ENCODE peak calls at places on chromosomes 7 and 10, in eight cellular contexts. One of them, this sample, is unnamed.

GRCh38 chr10:5598085-5598690 is 68.2 kb downstream of the ASB13 start:
- DNase-seq in ascending aorta: no peak
- DNase-seq in fibroblast of villous mesenchyme: no peak
- DNase-seq in cardiac muscle cell: no peak
- DNase-seq in lower lobe of right lung: no peak
- DNase-seq in ovary: no peak
- DNase-seq in mucosa of descending colon: no peak
- DNase-seq in adrenal gland: no peak
- DNase-seq in this sample: no peak

GRCh38 chr7:81256991-81257390 is 338.1 kb upstream of the SEMA3C start:
- DNase-seq in adrenal gland: no peak
- DNase-seq in ovary: no peak
- DNase-seq in cardiac muscle cell: peak; percentile 59
- DNase-seq in mucosa of descending colon: no peak
- DNase-seq in ascending aorta: no peak
- DNase-seq in fibroblast of villous mesenchyme: peak; percentile 56
- DNase-seq in lower lobe of right lung: no peak
- DNase-seq in this sample: peak; percentile 49

GRCh38 chr10:89651916-89652573 is 7.0 kb upstream of the PANK1 start:
- DNase-seq in ascending aorta: no peak
- DNase-seq in lower lobe of right lung: no peak
- DNase-seq in cardiac muscle cell: no peak
- DNase-seq in adrenal gland: no peak
- DNase-seq in mucosa of descending colon: no peak
- DNase-seq in ovary: no peak
- DNase-seq in fibroblast of villous mesenchyme: no peak
- DNase-seq in this sample: no peak

GRCh38 chr10:86536294-86536861 is 14.8 kb upstream of the WAPL start:
- DNase-seq in ascending aorta: no peak
- DNase-seq in ovary: no peak
- DNase-seq in cardiac muscle cell: no peak
- DNase-seq in adrenal gland: no peak
- DNase-seq in fibroblast of villous mesenchyme: no peak
- DNase-seq in mucosa of descending colon: no peak
- DNase-seq in lower lobe of right lung: no peak
- DNase-seq in this sample: no peak

GRCh38 chr10:71134732-71135211 is 77.6 kb upstream of the UNC5B start:
- DNase-seq in mucosa of descending colon: no peak
- DNase-seq in ascending aorta: no peak
- DNase-seq in adrenal gland: no peak
- DNase-seq in lower lobe of right lung: no peak
- DNase-seq in fibroblast of villous mesenchyme: no peak
- DNase-seq in cardiac muscle cell: no peak
- DNase-seq in ovary: no peak
- DNase-seq in this sample: no peak

GRCh38 chr7:132368246-132368900 is 207.9 kb downstream of the PLXNA4 start:
- DNase-seq in cardiac muscle cell: no peak
- DNase-seq in mucosa of descending colon: peak; percentile 62
- DNase-seq in ascending aorta: no peak
- DNase-seq in ovary: no peak
- DNase-seq in adrenal gland: no peak
- DNase-seq in fibroblast of villous mesenchyme: no peak
- DNase-seq in lower lobe of right lung: no peak
- DNase-seq in this sample: no peak

GRCh38 chr7:148856035-148856881 is 27.8 kb downstream of the EZH2 start:
- DNase-seq in fibroblast of villous mesenchyme: peak; percentile 37
- DNase-seq in lower lobe of right lung: no peak
- DNase-seq in mucosa of descending colon: peak; percentile 67
- DNase-seq in adrenal gland: peak; percentile 28
- DNase-seq in ovary: peak; percentile 29
- DNase-seq in ascending aorta: no peak
- DNase-seq in cardiac muscle cell: peak; percentile 45
- DNase-seq in this sample: peak; percentile 66

GRCh38 chr10:28939352-28940157 is 262.2 kb downstream of the BAMBI start:
- DNase-seq in ovary: peak; percentile 85
- DNase-seq in mucosa of descending colon: peak; percentile 12
- DNase-seq in adrenal gland: no peak
- DNase-seq in ascending aorta: peak; percentile 90
- DNase-seq in fibroblast of villous mesenchyme: peak; percentile 91
- DNase-seq in lower lobe of right lung: peak; percentile 66
- DNase-seq in cardiac muscle cell: peak; percentile 98
- DNase-seq in this sample: peak; percentile 96

DNA sequence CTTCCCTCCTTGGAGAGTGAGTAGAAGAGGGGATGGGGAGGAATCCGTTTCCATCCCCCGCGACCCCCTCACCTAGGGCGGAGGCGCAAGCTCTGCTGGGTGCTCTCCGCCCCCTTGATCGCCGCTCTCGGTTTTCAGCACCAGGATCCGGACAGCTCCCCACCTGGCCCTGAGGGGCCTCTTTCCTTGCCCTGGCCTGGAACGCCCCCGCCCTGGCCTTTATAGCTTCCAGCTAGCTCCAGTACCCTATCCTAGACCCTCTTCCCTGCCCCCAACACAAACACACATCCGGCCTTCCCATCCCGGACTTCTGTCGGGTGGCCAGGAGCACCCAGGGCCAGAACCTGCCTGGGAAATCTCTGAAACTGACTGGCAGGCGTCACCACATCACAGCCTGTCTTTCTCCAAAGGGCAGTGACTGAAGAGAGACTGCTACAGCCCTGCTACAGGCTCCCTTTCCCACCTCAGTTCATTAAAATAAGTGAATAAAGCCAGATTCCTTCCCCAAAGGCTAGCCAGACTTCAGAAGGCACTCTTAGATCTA is 72.3 kb upstream of the LEP start:
- DNase-seq in ascending aorta: peak; percentile 7
- DNase-seq in fibroblast of villous mesenchyme: peak; percentile 17
- DNase-seq in mucosa of descending colon: peak; percentile 27
- DNase-seq in ovary: no peak
- DNase-seq in adrenal gland: peak; percentile 46
- DNase-seq in cardiac muscle cell: peak; percentile 30
- DNase-seq in lower lobe of right lung: no peak
- DNase-seq in this sample: peak; percentile 12
- H3K4me3 ChIP-seq in ascending aorta: no peak overlapping the region
- H3K4me3 ChIP-seq in fibroblast of villous mesenchyme: no peak overlapping the region
- H3K4me3 ChIP-seq in mucosa of descending colon: no peak overlapping the region
- H3K4me3 ChIP-seq in ovary: no peak overlapping the region
- H3K4me3 ChIP-seq in adrenal gland: no peak overlapping the region
- H3K4me3 ChIP-seq in cardiac muscle cell: no peak overlapping the region
- H3K4me3 ChIP-seq in lower lobe of right lung: no peak overlapping the region
- H3K4me3 ChIP-seq in this sample: no peak overlapping the region

GRCh38 chr10:114819313-114819712 is 2.3 kb upstream of the FHIP2A start:
- DNase-seq in adrenal gland: no peak
- DNase-seq in ascending aorta: no peak
- DNase-seq in ovary: no peak
- DNase-seq in mucosa of descending colon: no peak
- DNase-seq in cardiac muscle cell: no peak
- DNase-seq in lower lobe of right lung: no peak
- DNase-seq in fibroblast of villous mesenchyme: no peak
- DNase-seq in this sample: no peak

GRCh38 chr10:114824396-114824795 is 2.8 kb downstream of the FHIP2A start:
- DNase-seq in cardiac muscle cell: no peak
- DNase-seq in adrenal gland: no peak
- DNase-seq in lower lobe of right lung: no peak
- DNase-seq in ovary: no peak
- DNase-seq in ascending aorta: no peak
- DNase-seq in mucosa of descending colon: no peak
- DNase-seq in fibroblast of villous mesenchyme: no peak
- DNase-seq in this sample: peak; percentile 26

GRCh38 chr10:114822771-114823463 is 1.3 kb downstream of the FHIP2A start:
- DNase-seq in ovary: no peak
- DNase-seq in adrenal gland: no peak
- DNase-seq in lower lobe of right lung: no peak
- DNase-seq in fibroblast of villous mesenchyme: peak; percentile 79
- DNase-seq in cardiac muscle cell: peak; percentile 60
- DNase-seq in ascending aorta: no peak
- DNase-seq in mucosa of descending colon: no peak
- DNase-seq in this sample: peak; percentile 74

GRCh38 chr10:114821915-114822770 is 563 bp downstream of the FHIP2A start:
- DNase-seq in lower lobe of right lung: peak; percentile 45
- DNase-seq in ascending aorta: no peak
- DNase-seq in ovary: peak; percentile 31
- DNase-seq in adrenal gland: peak; percentile 53
- DNase-seq in cardiac muscle cell: peak; percentile 62
- DNase-seq in fibroblast of villous mesenchyme: peak; percentile 45
- DNase-seq in mucosa of descending colon: peak; percentile 39
- DNase-seq in this sample: peak; percentile 46

DNA sequence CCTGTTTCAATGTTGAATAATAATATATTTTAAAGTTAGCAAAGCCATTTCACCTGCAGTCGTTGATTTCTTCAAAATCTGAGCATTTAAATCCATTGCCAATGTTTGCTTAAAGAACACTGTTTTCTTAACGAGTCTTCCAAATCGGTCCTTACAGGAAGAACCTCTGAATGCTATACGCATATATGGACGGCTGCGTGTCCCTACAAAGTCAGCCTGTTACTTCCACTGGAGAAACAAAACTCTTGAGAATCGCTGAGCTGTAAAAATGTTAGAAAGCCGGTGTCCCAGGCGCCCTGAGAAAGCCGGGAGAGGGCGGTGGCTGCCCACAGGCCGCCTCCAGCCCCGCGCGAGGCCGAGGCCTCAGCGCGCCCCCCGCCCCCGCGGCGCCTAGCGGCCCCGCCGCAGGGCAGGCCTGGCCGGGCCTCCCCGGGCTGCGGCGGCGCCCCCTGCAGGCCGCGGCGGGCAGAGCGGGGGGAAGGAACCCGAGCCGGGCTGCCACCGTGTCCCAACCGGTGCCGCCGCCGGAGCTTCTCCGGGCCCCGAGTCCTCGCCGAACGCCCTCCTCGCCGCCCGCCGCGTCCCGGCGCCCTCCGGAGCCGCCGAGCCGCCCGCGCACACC is at the start of gene FHIP2A:
- DNase-seq in ovary: peak; percentile 78
- DNase-seq in adrenal gland: peak; percentile 88
- DNase-seq in mucosa of descending colon: peak; percentile 89
- DNase-seq in fibroblast of villous mesenchyme: peak; percentile 72
- DNase-seq in cardiac muscle cell: peak; percentile 87
- DNase-seq in lower lobe of right lung: peak; percentile 82
- DNase-seq in ascending aorta: peak; percentile 87
- DNase-seq in this sample: peak; percentile 75
- TF ChIP-seq CTCF in ovary: no peak
- TF ChIP-seq CTCF in adrenal gland: peak; percentile 64
- TF ChIP-seq CTCF in mucosa of descending colon: peak; percentile 81
- TF ChIP-seq CTCF in fibroblast of villous mesenchyme: peak; percentile 26
- TF ChIP-seq CTCF in cardiac muscle cell: peak; percentile 38
- TF ChIP-seq CTCF in lower lobe of right lung: peak; percentile 62
- TF ChIP-seq CTCF in ascending aorta: peak; percentile 35
- TF ChIP-seq CTCF in this sample: peak; percentile 36

DNA sequence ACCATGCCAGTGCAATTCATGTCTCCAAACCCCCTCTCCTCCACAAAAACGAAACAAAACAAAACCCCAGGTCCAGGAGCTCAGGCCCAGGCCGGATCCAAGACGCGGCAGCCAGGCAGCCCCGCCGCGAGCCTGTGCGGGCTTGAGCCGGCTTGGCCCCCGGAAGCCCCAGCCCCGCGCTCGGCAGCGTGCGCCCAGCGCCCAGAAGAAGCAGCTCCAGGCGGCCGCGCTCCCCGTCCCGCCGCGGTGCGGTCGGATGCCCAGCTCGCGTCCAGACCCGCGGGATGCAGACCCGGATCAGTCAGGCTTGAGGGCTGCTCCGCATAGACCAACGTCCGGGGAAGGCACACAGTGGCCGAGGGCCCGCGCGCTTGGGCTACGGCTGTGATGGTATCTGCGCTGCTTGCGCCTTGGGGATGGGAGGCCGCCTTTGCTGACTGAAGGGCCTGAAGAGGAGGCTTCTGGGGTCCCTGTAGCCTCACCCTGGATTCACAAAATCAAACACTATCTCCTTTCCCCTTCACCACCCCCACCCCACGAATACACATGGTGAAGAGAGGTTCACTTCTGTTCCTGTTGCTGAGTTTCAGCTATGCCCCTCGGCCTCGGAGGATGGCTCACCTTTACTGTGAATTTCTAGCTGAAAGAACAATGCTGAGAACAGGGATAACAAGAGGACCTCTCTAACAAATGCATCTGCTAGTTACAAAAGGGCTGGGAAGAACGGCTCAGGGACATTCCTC is 79.9 kb upstream of the EN2 start:
- DNase-seq in adrenal gland: no peak
- DNase-seq in cardiac muscle cell: peak; percentile 44
- DNase-seq in ovary: peak; percentile 21
- DNase-seq in lower lobe of right lung: no peak
- DNase-seq in fibroblast of villous mesenchyme: peak; percentile 32
- DNase-seq in mucosa of descending colon: peak; percentile 23
- DNase-seq in ascending aorta: no peak
- DNase-seq in this sample: peak; percentile 21
- H3K4me3 ChIP-seq in adrenal gland: no peak overlapping the region
- H3K4me3 ChIP-seq in cardiac muscle cell: no peak overlapping the region
- H3K4me3 ChIP-seq in ovary: peak overlapping the region; percentile 24
- H3K4me3 ChIP-seq in lower lobe of right lung: peak overlapping the region; percentile 34
- H3K4me3 ChIP-seq in fibroblast of villous mesenchyme: no peak overlapping the region
- H3K4me3 ChIP-seq in mucosa of descending colon: no peak overlapping the region
- H3K4me3 ChIP-seq in ascending aorta: peak overlapping the region; percentile 56
- H3K4me3 ChIP-seq in this sample: no peak overlapping the region

GRCh38 chr7:3482147-3482921 is 181.3 kb downstream of the SDK1 start:
- DNase-seq in adrenal gland: no peak
- DNase-seq in ovary: no peak
- DNase-seq in mucosa of descending colon: peak; percentile 51
- DNase-seq in ascending aorta: no peak
- DNase-seq in cardiac muscle cell: peak; percentile 58
- DNase-seq in fibroblast of villous mesenchyme: peak; percentile 50
- DNase-seq in lower lobe of right lung: no peak
- DNase-seq in this sample: peak; percentile 81
- TF ChIP-seq CTCF in adrenal gland: peak; percentile 32
- TF ChIP-seq CTCF in ovary: no peak
- TF ChIP-seq CTCF in mucosa of descending colon: peak; percentile 25
- TF ChIP-seq CTCF in ascending aorta: peak; percentile 12
- TF ChIP-seq CTCF in cardiac muscle cell: peak; percentile 59
- TF ChIP-seq CTCF in fibroblast of villous mesenchyme: peak; percentile 72
- TF ChIP-seq CTCF in lower lobe of right lung: peak; percentile 19
- TF ChIP-seq CTCF in this sample: peak; percentile 89